ENCODE peak calls at places on chromosomes 6 and 20, in six cellular contexts. G is stimulated activated CD4-positive, alpha-beta T cell treated with anti-CD3 and anti-CD28 coated beads, TNF-alpha, amount 100 ng/mL, for 24 hours; U is globus pallidus; B is M059J; O is aorta; P is stimulated activated naive B cell treated with anti-CD40 and anti-IgM and Interleukin-4, amounts not matched to agents 10 μg/mL and 1 μg/mL and 100 μg/mL, for 72 hours. T is an unnamed sample.

GRCh38 chr6:41209547-41209951 is 8.6 kb upstream of the TREML2 start:
- DNase-seq in G (no peak), U (no peak), B (no peak), O (no peak), P (no peak), T (no peak)

GRCh38 chr20:4086771-4087677 is 71.7 kb upstream of the RNF24 start:
- DNase-seq in G (no peak), U (no peak), B (no peak), O (no peak), P (no peak), T (peak)

GRCh38 chr6:31525932-31526591 is 2.7 kb upstream of the MCCD1 start:
- DNase-seq in G (no peak), U (no peak), B (peak), O (no peak), P (no peak), T (no peak)

GRCh38 chr20:38217791-38218565 is 42.6 kb downstream of the KIAA1755 start:
- DNase-seq in G (no peak), U (no peak), B (peak), O (peak), P (no peak), T (no peak)

GRCh38 chr6:16969699-16970695 is 131.9 kb upstream of the STMND1 start:
- DNase-seq in G (no peak), U (no peak), B (peak), O (no peak), P (no peak), T (no peak)

GRCh38 chr6:160139420-160139851 is 17.8 kb downstream of the SLC22A1 start:
- DNase-seq in G (no peak), U (no peak), B (peak), O (no peak), P (no peak), T (no peak)

GRCh38 chr20:18024606-18025127 is 33.0 kb downstream of the OVOL2 start:
- DNase-seq in G (no peak), U (no peak), B (no peak), O (no peak), P (no peak), T (no peak)

GRCh38 chr6:2999005-2999620 is 581 bp upstream of the NQO2 start:
- DNase-seq in G (no peak), U (no peak), B (peak), O (no peak), P (no peak), T (no peak)

GRCh38 chr20:37295001-37295400 is 5.5 kb downstream of the MANBAL start:
- DNase-seq in G (no peak), U (no peak), B (peak), O (no peak), P (no peak), T (no peak)

GRCh38 chr6:28794175-28795002 is 129.4 kb downstream of the TRIM27 start:
- DNase-seq in G (no peak), U (no peak), B (peak), O (no peak), P (no peak), T (peak)

GRCh38 chr6:74066168-74066871 is 370.3 kb downstream of the CD109 start:
- DNase-seq in G (no peak), U (no peak), B (peak), O (no peak), P (no peak), T (no peak)

GRCh38 chr6:112181130-112181529 is 73.2 kb downstream of the LAMA4 start:
- DNase-seq in G (no peak), U (no peak), B (no peak), O (no peak), P (no peak), T (no peak)